ENCODE peak calls at places on chromosomes 11 and 22, in eight cellular contexts. Q is kidney, X is SK-N-SH, B is AG04450, D is neuronal stem cell, H is HCT116, I is left ventricle myocardium inferior, W is SJSA1. S is an unnamed sample.

GRCh38 chr22:40156001-40156516 is 21.7 kb upstream of the TNRC6B start:
- DNase-seq in Q (no peak), X (no peak), B (no peak), D (no peak), H (peak; percentile 51), I (no peak), W (peak; percentile 34), S (no peak)

GRCh38 chr11:27242591-27242990 is 120.4 kb downstream of the CCDC34 start:
- DNase-seq in Q (no peak), X (no peak), B (no peak), D (no peak), H (no peak), I (no peak), W (peak; percentile 92), S (no peak)

GRCh38 chr22:44211256-44211945 is 30.7 kb downstream of the PARVG start:
- DNase-seq in Q (no peak), X (no peak), B (no peak), D (no peak), H (no peak), I (no peak), W (no peak), S (no peak)

GRCh38 chr11:94325681-94326080 is 21.3 kb downstream of the IZUMO1R start:
- DNase-seq in Q (no peak), X (peak; percentile 36), B (no peak), D (peak; percentile 6), H (peak; percentile 41), I (no peak), W (no peak), S (no peak)

GRCh38 chr11:131671764-131672163 is 301.3 kb downstream of the NTM start:
- DNase-seq in Q (no peak), X (no peak), B (no peak), D (no peak), H (no peak), I (no peak), W (no peak), S (no peak)

GRCh38 chr11:45323598-45324249 is 37.6 kb upstream of the SYT13 start:
- DNase-seq in Q (no peak), X (no peak), B (no peak), D (no peak), H (no peak), I (no peak), W (no peak), S (no peak)

GRCh38 chr11:128776434-128777284 is 82.8 kb downstream of the FLI1 start:
- DNase-seq in Q (peak; percentile 89), X (peak; percentile 87), B (no peak), D (peak; percentile 43), H (peak; percentile 22), I (peak; percentile 76), W (no peak), S (no peak)

GRCh38 chr11:74534216-74534615 is 40.7 kb upstream of the LIPT2 start:
- DNase-seq in Q (no peak), X (no peak), B (no peak), D (no peak), H (no peak), I (no peak), W (no peak), S (no peak)

GRCh38 chr22:27237342-27237741 is 564.2 kb downstream of the MN1 start:
- DNase-seq in Q (no peak), X (no peak), B (no peak), D (no peak), H (no peak), I (no peak), W (no peak), S (no peak)

GRCh38 chr11:63698976-63699733 is 17.9 kb downstream of the RTN3 start:
- DNase-seq in Q (no peak), X (no peak), B (no peak), D (no peak), H (no peak), I (no peak), W (no peak), S (no peak)

GRCh38 chr11:123330471-123330870 is 99.6 kb upstream of the GRAMD1B start:
- DNase-seq in Q (no peak), X (no peak), B (no peak), D (no peak), H (no peak), I (no peak), W (no peak), S (no peak)

GRCh38 chr22:20155330-20156041 is 4.6 kb upstream of the CCDC188 start:
- DNase-seq in Q (peak; percentile 91), X (peak; percentile 96), B (no peak), D (no peak), H (no peak), I (peak; percentile 58), W (peak; percentile 66), S (no peak)

GRCh38 chr11:46435679-46436078 is 44.1 kb upstream of the CHRM4 start:
- DNase-seq in Q (no peak), X (no peak), B (no peak), D (no peak), H (no peak), I (no peak), W (no peak), S (no peak)

GRCh38 chr11:10818594-10818993 is 9.9 kb upstream of the EIF4G2 start:
- DNase-seq in Q (no peak), X (no peak), B (peak; percentile 70), D (no peak), H (no peak), I (no peak), W (peak; percentile 31), S (no peak)

GRCh38 chr11:96465537-96465936 is 75.7 kb downstream of the JRKL start:
- DNase-seq in Q (no peak), X (no peak), B (no peak), D (no peak), H (no peak), I (peak; percentile 24), W (no peak), S (no peak)

GRCh38 chr22:45977551-45978274 is 751 bp upstream of the WNT7B start:
- DNase-seq in Q (no peak), X (peak; percentile 64), B (no peak), D (peak; percentile 52), H (no peak), I (no peak), W (peak; percentile 37), S (no peak)

GRCh38 chr22:37749831-37750595 is 53.2 kb downstream of the TRIOBP start:
- DNase-seq in Q (no peak), X (no peak), B (no peak), D (no peak), H (no peak), I (peak; percentile 46), W (no peak), S (no peak)

GRCh38 chr11:14021738-14022137 is 59.2 kb downstream of the SPON1 start:
- DNase-seq in Q (no peak), X (no peak), B (no peak), D (peak; percentile 30), H (no peak), I (no peak), W (no peak), S (no peak)

GRCh38 chr11:72553748-72554147 is 119.4 kb upstream of the CLPB start:
- DNase-seq in Q (no peak), X (no peak), B (no peak), D (no peak), H (no peak), I (no peak), W (no peak), S (no peak)

DNA sequence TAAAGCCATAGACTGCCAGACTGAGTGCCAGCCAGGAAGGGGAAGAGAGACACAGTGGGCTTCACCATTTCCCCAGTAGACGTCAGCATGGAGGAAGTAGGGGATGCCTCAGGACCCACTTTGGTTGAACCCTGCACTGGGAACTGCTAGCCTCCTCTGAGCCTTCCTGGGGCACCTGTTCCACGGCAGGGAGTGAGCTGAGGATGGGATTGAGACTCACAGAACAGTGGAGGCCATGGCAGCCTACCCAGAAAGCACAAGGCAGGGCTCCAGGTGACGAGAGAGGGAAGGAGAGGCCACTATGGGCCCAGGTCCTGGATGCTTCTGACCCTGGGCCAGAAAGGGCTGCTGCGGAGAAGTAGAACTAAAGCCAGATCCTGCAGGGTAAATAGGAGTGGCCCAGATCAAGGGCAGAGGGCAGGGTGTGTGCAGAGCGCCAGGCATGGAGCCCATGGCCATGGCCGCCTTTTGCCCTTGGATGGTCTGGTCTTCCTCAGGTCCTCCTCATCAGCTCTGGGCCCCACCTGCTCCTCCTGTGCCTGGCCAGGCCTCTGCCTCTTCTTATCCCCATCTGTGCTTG is 277.7 kb downstream of the BRD1 start:
- DNase-seq in Q (no peak), X (no peak), B (no peak), D (no peak), H (no peak), I (no peak), W (no peak), S (no peak)
- H3K9me3 ChIP-seq in Q (no peaks in the 10 kb centered on the region), X (no peaks in the 10 kb centered on the region), B (peaks cover 95% of the 10 kb centered on the region), D (peaks cover 9% of the 10 kb centered on the region), H (no peaks in the 10 kb centered on the region), I (peaks cover 23% of the 10 kb centered on the region), W (peaks cover 19% of the 10 kb centered on the region), S (no peaks in the 10 kb centered on the region)

DNA sequence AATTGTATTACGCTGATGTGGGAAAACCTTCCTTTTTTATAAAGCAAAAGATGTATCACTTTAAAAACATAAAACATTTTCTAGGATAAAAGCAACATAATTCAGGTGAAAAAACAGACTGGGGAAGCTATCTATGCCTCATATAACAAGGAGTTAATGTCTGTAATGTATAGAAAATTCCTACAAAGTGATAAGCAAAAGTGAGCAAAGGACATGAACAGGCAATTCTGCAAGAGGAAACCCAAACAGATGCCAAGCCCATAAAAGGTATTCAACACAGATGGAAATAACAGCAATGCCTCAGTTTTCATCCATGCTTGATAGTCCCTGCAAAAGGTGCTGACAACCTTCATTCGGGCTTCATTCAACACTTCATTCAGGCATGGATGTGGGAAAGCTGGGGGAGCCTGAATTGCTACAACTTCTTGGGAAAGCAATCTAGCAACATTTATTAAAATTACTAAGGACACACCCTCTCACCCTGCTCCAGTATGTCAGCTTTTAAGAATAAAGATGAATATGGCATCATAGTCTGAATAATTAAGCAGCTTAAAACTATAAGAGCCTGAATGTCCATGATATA is 39.3 kb downstream of the KCNQ1OT1 start:
- DNase-seq in Q (no peak), X (no peak), B (no peak), D (no peak), H (no peak), I (no peak), W (no peak), S (no peak)
- H3K9me3 ChIP-seq in Q (no peaks in the 10 kb centered on the region), X (peaks cover 4% of the 10 kb centered on the region), B (peaks cover 60% of the 10 kb centered on the region), D (peaks cover 20% of the 10 kb centered on the region), H (peaks cover 4% of the 10 kb centered on the region), I (peaks cover 72% of the 10 kb centered on the region), W (peaks cover 28% of the 10 kb centered on the region), S (no peaks in the 10 kb centered on the region)

DNA sequence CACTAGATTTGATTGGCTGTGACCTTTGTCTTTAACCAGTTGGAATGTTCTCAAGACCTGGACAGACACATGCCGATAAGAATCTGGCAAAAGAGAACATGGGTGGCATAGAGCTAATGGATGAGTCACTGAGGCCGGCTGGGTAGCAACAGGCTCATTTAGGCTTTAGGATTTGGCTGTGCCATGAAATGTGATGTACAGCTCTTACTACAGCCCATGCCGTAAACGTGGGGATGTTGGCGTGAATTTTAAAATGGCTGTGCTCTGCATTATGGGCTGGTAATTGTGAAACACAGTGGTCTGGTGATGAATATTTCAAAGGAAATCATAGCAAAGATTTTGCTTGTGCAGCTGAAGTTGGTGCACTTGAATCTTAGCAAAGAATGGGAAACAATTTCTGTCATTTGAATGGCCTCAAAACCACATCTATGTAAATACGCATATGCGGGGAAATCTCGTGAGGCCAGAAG is 332.4 kb downstream of the TBC1D22A start:
- DNase-seq in Q (no peak), X (no peak), B (no peak), D (no peak), H (no peak), I (no peak), W (peak; percentile 73), S (no peak)
- H3K9me3 ChIP-seq in Q (no peaks in the 10 kb centered on the region), X (no peaks in the 10 kb centered on the region), B (peaks cover 29% of the 10 kb centered on the region), D (peaks cover 7% of the 10 kb centered on the region), H (peaks cover 6% of the 10 kb centered on the region), I (peaks cover 10% of the 10 kb centered on the region), W (peaks cover 10% of the 10 kb centered on the region), S (no peaks in the 10 kb centered on the region)

GRCh38 chr11:35998651-35999050 is 54.8 kb downstream of the LDLRAD3 start:
- DNase-seq in Q (no peak), X (no peak), B (no peak), D (no peak), H (no peak), I (no peak), W (no peak), S (no peak)
- H3K9me3 ChIP-seq in Q (no peaks in the 10 kb centered on the region), X (no peaks in the 10 kb centered on the region), B (no peaks in the 10 kb centered on the region), D (peaks cover 2% of the 10 kb centered on the region), H (no peaks in the 10 kb centered on the region), I (peaks cover 14% of the 10 kb centered on the region), W (no peaks in the 10 kb centered on the region), S (no peaks in the 10 kb centered on the region)